ENCODE peak calls at places on chromosome 1, in nine cellular contexts. One of them, this sample, is unnamed.

GRCh38 chr1:182120411-182121258 is 59.1 kb upstream of the ZNF648 start:
- DNase-seq in CD8-positive, alpha-beta T cell: no peak
- DNase-seq in hepatocyte: no peak
- DNase-seq in GM12865: no peak
- DNase-seq in uterus: peak
- DNase-seq in dorsolateral prefrontal cortex: peak
- DNase-seq in IMR-90: no peak
- DNase-seq in body of pancreas: peak
- DNase-seq in heart right ventricle: no peak
- DNase-seq in this sample: peak

GRCh38 chr1:90973897-90974798 is 47.7 kb downstream of the ZNF644 start:
- DNase-seq in dorsolateral prefrontal cortex: no peak
- DNase-seq in CD8-positive, alpha-beta T cell: no peak
- DNase-seq in GM12865: no peak
- DNase-seq in IMR-90: peak
- DNase-seq in heart right ventricle: no peak
- DNase-seq in uterus: no peak
- DNase-seq in hepatocyte: no peak
- DNase-seq in body of pancreas: no peak
- DNase-seq in this sample: peak

GRCh38 chr1:85460555-85461088 is 4.3 kb downstream of the DDAH1 start:
- DNase-seq in GM12865: no peak
- DNase-seq in uterus: no peak
- DNase-seq in hepatocyte: peak
- DNase-seq in IMR-90: no peak
- DNase-seq in CD8-positive, alpha-beta T cell: no peak
- DNase-seq in dorsolateral prefrontal cortex: no peak
- DNase-seq in heart right ventricle: no peak
- DNase-seq in body of pancreas: peak
- DNase-seq in this sample: no peak

GRCh38 chr1:5267603-5268235 is 613.3 kb downstream of the AJAP1 start:
- DNase-seq in heart right ventricle: peak
- DNase-seq in IMR-90: no peak
- DNase-seq in CD8-positive, alpha-beta T cell: no peak
- DNase-seq in GM12865: no peak
- DNase-seq in hepatocyte: no peak
- DNase-seq in body of pancreas: no peak
- DNase-seq in dorsolateral prefrontal cortex: no peak
- DNase-seq in uterus: no peak
- DNase-seq in this sample: no peak

GRCh38 chr1:181103404-181103803 is 14.9 kb downstream of the IER5 start:
- DNase-seq in hepatocyte: no peak
- DNase-seq in dorsolateral prefrontal cortex: no peak
- DNase-seq in body of pancreas: no peak
- DNase-seq in GM12865: no peak
- DNase-seq in uterus: no peak
- DNase-seq in CD8-positive, alpha-beta T cell: no peak
- DNase-seq in IMR-90: no peak
- DNase-seq in heart right ventricle: no peak
- DNase-seq in this sample: no peak

GRCh38 chr1:200684015-200684414 is 14.3 kb upstream of the DDX59 start:
- DNase-seq in dorsolateral prefrontal cortex: no peak
- DNase-seq in hepatocyte: peak
- DNase-seq in GM12865: no peak
- DNase-seq in heart right ventricle: no peak
- DNase-seq in IMR-90: peak
- DNase-seq in uterus: no peak
- DNase-seq in CD8-positive, alpha-beta T cell: no peak
- DNase-seq in body of pancreas: no peak
- DNase-seq in this sample: no peak

GRCh38 chr1:999797-1000356 is at the start of gene HES4:
- DNase-seq in dorsolateral prefrontal cortex: peak
- DNase-seq in IMR-90: peak
- DNase-seq in uterus: peak
- DNase-seq in heart right ventricle: peak
- DNase-seq in body of pancreas: peak
- DNase-seq in GM12865: peak
- DNase-seq in hepatocyte: peak
- DNase-seq in CD8-positive, alpha-beta T cell: peak
- DNase-seq in this sample: peak

GRCh38 chr1:105260018-105260417 is 1510.3 kb downstream of the AMY1C start:
- DNase-seq in CD8-positive, alpha-beta T cell: no peak
- DNase-seq in IMR-90: no peak
- DNase-seq in hepatocyte: no peak
- DNase-seq in GM12865: no peak
- DNase-seq in body of pancreas: no peak
- DNase-seq in uterus: no peak
- DNase-seq in dorsolateral prefrontal cortex: no peak
- DNase-seq in heart right ventricle: no peak
- DNase-seq in this sample: no peak

GRCh38 chr1:22349302-22350043 is 102.2 kb upstream of the ZBTB40 start:
- DNase-seq in IMR-90: no peak
- DNase-seq in dorsolateral prefrontal cortex: no peak
- DNase-seq in uterus: no peak
- DNase-seq in hepatocyte: no peak
- DNase-seq in body of pancreas: no peak
- DNase-seq in CD8-positive, alpha-beta T cell: no peak
- DNase-seq in heart right ventricle: no peak
- DNase-seq in GM12865: no peak
- DNase-seq in this sample: no peak

GRCh38 chr1:160108888-160109662 is 6.5 kb upstream of the ATP1A2 start:
- DNase-seq in body of pancreas: peak
- DNase-seq in IMR-90: peak
- DNase-seq in dorsolateral prefrontal cortex: no peak
- DNase-seq in GM12865: peak
- DNase-seq in CD8-positive, alpha-beta T cell: peak
- DNase-seq in hepatocyte: peak
- DNase-seq in heart right ventricle: no peak
- DNase-seq in uterus: no peak
- DNase-seq in this sample: peak

DNA sequence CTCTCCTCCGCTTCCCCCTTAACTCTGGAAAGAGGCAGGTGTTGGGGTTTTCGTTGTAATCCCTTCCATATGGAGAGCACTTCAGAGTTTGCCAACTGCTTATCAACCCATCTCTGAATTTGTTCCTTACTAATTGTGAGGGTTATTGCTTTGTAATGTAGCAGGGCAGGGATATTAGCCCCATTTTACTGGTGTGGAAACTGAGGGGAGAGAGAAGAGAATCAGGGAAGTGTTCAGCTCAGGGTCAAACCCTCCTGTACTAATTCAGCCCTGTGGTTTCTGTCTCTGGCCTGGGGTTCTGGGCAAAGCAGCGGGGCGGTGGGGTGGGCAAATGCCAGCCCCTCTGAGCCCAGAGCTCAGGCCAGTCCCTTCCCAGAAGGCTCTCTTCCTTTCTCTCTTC is 3.1 kb downstream of the CITED4 start:
- DNase-seq in heart right ventricle: no peak
- DNase-seq in hepatocyte: no peak
- DNase-seq in IMR-90: no peak
- DNase-seq in dorsolateral prefrontal cortex: no peak
- DNase-seq in body of pancreas: no peak
- DNase-seq in CD8-positive, alpha-beta T cell: no peak
- DNase-seq in uterus: no peak
- DNase-seq in GM12865: no peak
- DNase-seq in this sample: no peak
- TF ChIP-seq CTCF in heart right ventricle: no peak
- TF ChIP-seq CTCF in hepatocyte: no peak
- TF ChIP-seq CTCF in IMR-90: no peak
- TF ChIP-seq CTCF in dorsolateral prefrontal cortex: no peak
- TF ChIP-seq CTCF in body of pancreas: no peak
- TF ChIP-seq CTCF in CD8-positive, alpha-beta T cell: no peak
- TF ChIP-seq CTCF in uterus: no peak
- TF ChIP-seq CTCF in GM12865: no peak
- TF ChIP-seq CTCF in this sample: no peak

DNA sequence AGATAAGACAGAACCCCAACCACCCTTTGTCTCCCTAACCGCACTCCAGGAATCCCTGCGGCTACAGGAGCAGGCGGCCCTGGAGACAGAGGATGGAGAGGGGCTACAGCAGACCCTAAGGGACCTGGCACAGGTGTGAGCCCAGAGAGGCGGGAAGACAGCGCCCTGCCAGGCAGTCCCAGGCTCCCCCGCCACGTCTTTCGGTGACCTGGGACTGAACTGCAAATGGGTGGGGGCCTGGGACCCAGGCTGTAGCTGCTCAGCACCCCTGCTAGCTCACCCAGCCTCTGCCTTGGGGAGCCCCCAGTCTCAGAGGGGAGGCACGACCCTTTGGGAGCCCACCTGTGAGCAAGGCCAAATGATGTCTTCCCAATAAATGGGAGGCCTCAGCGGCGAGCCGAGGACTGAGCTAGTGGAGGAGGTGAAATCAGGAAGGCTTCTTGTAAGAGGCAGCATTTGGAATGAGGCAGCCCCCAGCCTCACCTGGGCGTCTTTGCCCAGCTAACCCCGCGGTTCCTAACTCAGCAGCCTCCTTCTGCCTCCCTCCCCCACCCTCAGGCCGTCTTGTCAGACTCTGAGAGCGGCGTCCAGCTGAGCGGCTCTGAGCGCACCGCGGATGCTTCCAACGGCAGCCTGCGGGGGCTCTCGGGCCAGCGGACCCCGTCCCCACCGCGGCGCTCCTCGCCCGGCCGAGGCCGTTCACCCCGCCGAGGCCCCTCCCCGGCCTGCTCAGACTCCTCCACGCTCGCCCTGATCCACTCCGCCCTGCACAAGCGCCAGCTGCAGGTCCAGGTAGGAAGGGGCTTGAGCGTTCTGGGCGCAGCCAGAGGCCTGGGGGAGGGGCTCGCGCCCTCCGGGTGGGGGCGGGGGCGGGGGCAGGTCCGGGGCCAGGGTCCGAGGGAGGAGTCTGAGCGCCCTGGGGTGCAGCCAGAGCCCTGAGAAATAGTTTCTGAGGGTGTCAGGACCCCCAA is 16.9 kb downstream of the CROCC start:
- DNase-seq in CD8-positive, alpha-beta T cell: no peak
- DNase-seq in dorsolateral prefrontal cortex: no peak
- DNase-seq in body of pancreas: no peak
- DNase-seq in hepatocyte: no peak
- DNase-seq in uterus: no peak
- DNase-seq in heart right ventricle: no peak
- DNase-seq in GM12865: no peak
- DNase-seq in IMR-90: no peak
- DNase-seq in this sample: peak
- H3K4me3 ChIP-seq in CD8-positive, alpha-beta T cell: no peak
- H3K4me3 ChIP-seq in dorsolateral prefrontal cortex: no peak
- H3K4me3 ChIP-seq in body of pancreas: no peak
- H3K4me3 ChIP-seq in hepatocyte: no peak
- H3K4me3 ChIP-seq in uterus: no peak
- H3K4me3 ChIP-seq in heart right ventricle: no peak
- H3K4me3 ChIP-seq in GM12865: no peak
- H3K4me3 ChIP-seq in IMR-90: no peak
- H3K4me3 ChIP-seq in this sample: peak

GRCh38 chr1:65265296-65266271 is 43.8 kb upstream of the DNAJC6 start:
- DNase-seq in body of pancreas: peak
- DNase-seq in CD8-positive, alpha-beta T cell: peak
- DNase-seq in hepatocyte: peak
- DNase-seq in dorsolateral prefrontal cortex: peak
- DNase-seq in heart right ventricle: peak
- DNase-seq in uterus: no peak
- DNase-seq in IMR-90: no peak
- DNase-seq in GM12865: peak
- DNase-seq in this sample: peak
- TF ChIP-seq CTCF in body of pancreas: peak
- TF ChIP-seq CTCF in CD8-positive, alpha-beta T cell: no peak
- TF ChIP-seq CTCF in hepatocyte: peak
- TF ChIP-seq CTCF in dorsolateral prefrontal cortex: peak
- TF ChIP-seq CTCF in heart right ventricle: peak
- TF ChIP-seq CTCF in uterus: peak
- TF ChIP-seq CTCF in IMR-90: no peak
- TF ChIP-seq CTCF in GM12865: peak
- TF ChIP-seq CTCF in this sample: peak

GRCh38 chr1:98049370-98050115 is 128.7 kb upstream of the DPYD start:
- DNase-seq in body of pancreas: no peak
- DNase-seq in dorsolateral prefrontal cortex: no peak
- DNase-seq in IMR-90: peak
- DNase-seq in CD8-positive, alpha-beta T cell: no peak
- DNase-seq in hepatocyte: no peak
- DNase-seq in uterus: no peak
- DNase-seq in heart right ventricle: no peak
- DNase-seq in GM12865: no peak
- DNase-seq in this sample: peak
- H3K4me3 ChIP-seq in body of pancreas: no peak
- H3K4me3 ChIP-seq in dorsolateral prefrontal cortex: peak
- H3K4me3 ChIP-seq in IMR-90: peak
- H3K4me3 ChIP-seq in CD8-positive, alpha-beta T cell: no peak
- H3K4me3 ChIP-seq in hepatocyte: no peak
- H3K4me3 ChIP-seq in uterus: no peak
- H3K4me3 ChIP-seq in heart right ventricle: no peak
- H3K4me3 ChIP-seq in GM12865: no peak
- H3K4me3 ChIP-seq in this sample: peak

GRCh38 chr1:32351077-32351858 is 11.0 kb downstream of the FAM229A start:
- DNase-seq in uterus: peak
- DNase-seq in heart right ventricle: peak
- DNase-seq in GM12865: peak
- DNase-seq in hepatocyte: peak
- DNase-seq in IMR-90: peak
- DNase-seq in dorsolateral prefrontal cortex: peak
- DNase-seq in CD8-positive, alpha-beta T cell: peak
- DNase-seq in body of pancreas: peak
- DNase-seq in this sample: peak

GRCh38 chr1:32352831-32353383 is 9.4 kb downstream of the FAM229A start:
- DNase-seq in dorsolateral prefrontal cortex: no peak
- DNase-seq in body of pancreas: no peak
- DNase-seq in uterus: no peak
- DNase-seq in IMR-90: no peak
- DNase-seq in CD8-positive, alpha-beta T cell: no peak
- DNase-seq in GM12865: no peak
- DNase-seq in hepatocyte: no peak
- DNase-seq in heart right ventricle: no peak
- DNase-seq in this sample: peak

GRCh38 chr1:32350785-32351076 is 11.6 kb downstream of the FAM229A start:
- DNase-seq in heart right ventricle: no peak
- DNase-seq in CD8-positive, alpha-beta T cell: no peak
- DNase-seq in uterus: no peak
- DNase-seq in hepatocyte: no peak
- DNase-seq in dorsolateral prefrontal cortex: no peak
- DNase-seq in GM12865: no peak
- DNase-seq in IMR-90: no peak
- DNase-seq in body of pancreas: no peak
- DNase-seq in this sample: no peak

GRCh38 chr1:32353431-32353830 is 8.9 kb downstream of the FAM229A start:
- DNase-seq in GM12865: no peak
- DNase-seq in dorsolateral prefrontal cortex: no peak
- DNase-seq in uterus: no peak
- DNase-seq in heart right ventricle: no peak
- DNase-seq in body of pancreas: no peak
- DNase-seq in hepatocyte: no peak
- DNase-seq in IMR-90: no peak
- DNase-seq in CD8-positive, alpha-beta T cell: no peak
- DNase-seq in this sample: no peak

GRCh38 chr1:32351859-32352745 is 10.2 kb downstream of the FAM229A start:
- DNase-seq in IMR-90: peak
- DNase-seq in heart right ventricle: peak
- DNase-seq in CD8-positive, alpha-beta T cell: no peak
- DNase-seq in hepatocyte: peak
- DNase-seq in dorsolateral prefrontal cortex: peak
- DNase-seq in GM12865: no peak
- DNase-seq in body of pancreas: peak
- DNase-seq in uterus: peak
- DNase-seq in this sample: peak
- TF ChIP-seq CTCF in IMR-90: no peak
- TF ChIP-seq CTCF in heart right ventricle: no peak
- TF ChIP-seq CTCF in CD8-positive, alpha-beta T cell: no peak
- TF ChIP-seq CTCF in hepatocyte: peak
- TF ChIP-seq CTCF in dorsolateral prefrontal cortex: no peak
- TF ChIP-seq CTCF in GM12865: no peak
- TF ChIP-seq CTCF in body of pancreas: no peak
- TF ChIP-seq CTCF in uterus: no peak
- TF ChIP-seq CTCF in this sample: peak

GRCh38 chr1:61641578-61642336 is 83.2 kb downstream of the TM2D1 start:
- DNase-seq in dorsolateral prefrontal cortex: peak
- DNase-seq in IMR-90: peak
- DNase-seq in body of pancreas: peak
- DNase-seq in hepatocyte: peak
- DNase-seq in CD8-positive, alpha-beta T cell: peak
- DNase-seq in uterus: peak
- DNase-seq in GM12865: peak
- DNase-seq in heart right ventricle: peak
- DNase-seq in this sample: peak
- H3K4me3 ChIP-seq in dorsolateral prefrontal cortex: peak
- H3K4me3 ChIP-seq in IMR-90: no peak
- H3K4me3 ChIP-seq in body of pancreas: no peak
- H3K4me3 ChIP-seq in hepatocyte: no peak
- H3K4me3 ChIP-seq in CD8-positive, alpha-beta T cell: peak
- H3K4me3 ChIP-seq in uterus: peak
- H3K4me3 ChIP-seq in GM12865: no peak
- H3K4me3 ChIP-seq in heart right ventricle: peak
- H3K4me3 ChIP-seq in this sample: no peak

This sample was measured in choroid plexus epithelial cell.